ENCODE peak calls at places on chromosome 19, in ten cellular contexts. I, G, O, H, P, C, E, N, Y and A are unnamed samples.

GRCh38 chr19:3175761-3176714 is 2.5 kb upstream of the S1PR4 start:
- DNase-seq in Y (peak; percentile 46), O (no peak), H (peak; percentile 71), C (no peak), E (no peak), I (peak; percentile 64), G (peak; percentile 39), N (no peak), P (peak; percentile 87), A (no peak)

GRCh38 chr19:56566904-56567273 is 379 bp upstream of the ZNF470 start:
- DNase-seq in P (peak; percentile 47), Y (no peak), G (no peak), N (peak; percentile 81), I (peak; percentile 78), C (no peak), E (peak; percentile 32), H (peak; percentile 42), O (peak; percentile 62), A (no peak)

GRCh38 chr19:11853358-11853757 is 4.8 kb downstream of the ZNF439 start:
- DNase-seq in G (no peak), I (no peak), H (no peak), O (no peak), N (no peak), C (no peak), P (no peak), E (no peak), Y (no peak), A (no peak)

GRCh38 chr19:4976412-4977298 is 7.7 kb downstream of the KDM4B start:
- DNase-seq in Y (peak; percentile 83), H (peak; percentile 52), I (peak; percentile 88), O (peak; percentile 88), G (peak; percentile 80), E (no peak), C (no peak), P (peak; percentile 66), N (peak; percentile 76), A (peak; percentile 87)

GRCh38 chr19:47832723-47833122 is 11.0 kb downstream of the CRX start:
- DNase-seq in G (no peak), P (no peak), C (no peak), N (no peak), O (no peak), I (no peak), Y (no peak), E (no peak), H (no peak), A (no peak)

GRCh38 chr19:13089139-13089856 is 13.4 kb downstream of the LYL1 start:
- DNase-seq in C (no peak), Y (no peak), N (no peak), E (no peak), H (no peak), G (no peak), I (no peak), P (no peak), O (no peak), A (no peak)

GRCh38 chr19:961866-962620 is 22.1 kb upstream of the WDR18 start:
- DNase-seq in H (no peak), I (no peak), P (peak; percentile 69), Y (no peak), E (no peak), C (no peak), O (no peak), G (no peak), N (no peak), A (no peak)

GRCh38 chr19:9431475-9431874 is 3.9 kb downstream of the ZNF266 start:
- DNase-seq in N (no peak), E (peak; percentile 50), I (peak; percentile 75), G (no peak), C (peak; percentile 12), P (no peak), Y (no peak), H (no peak), O (no peak), A (no peak)

GRCh38 chr19:28313633-28314032 is 899.3 kb downstream of the UQCRFS1 start:
- DNase-seq in P (no peak), H (no peak), N (no peak), C (no peak), G (no peak), I (no peak), Y (no peak), E (no peak), O (peak; percentile 24), A (peak; percentile 91)

GRCh38 chr19:32599736-32600157 is 18.8 kb downstream of the PDCD5 start:
- DNase-seq in N (no peak), P (peak; percentile 25), Y (no peak), I (peak; percentile 28), G (no peak), H (peak; percentile 59), E (peak; percentile 53), C (peak; percentile 13), O (no peak), A (peak; percentile 52)

GRCh38 chr19:40225440-40226305 is 816 bp downstream of the CCNP start:
- DNase-seq in H (no peak), O (no peak), P (no peak), N (no peak), G (no peak), E (no peak), Y (no peak), C (no peak), I (no peak), A (no peak)

GRCh38 chr19:9566729-9567128 is 17.6 kb downstream of the ZNF121 start:
- DNase-seq in I (no peak), E (no peak), G (no peak), N (no peak), O (no peak), P (no peak), C (no peak), H (no peak), Y (no peak), A (no peak)

GRCh38 chr19:53521373-53522202 is 16.4 kb upstream of the ZNF331 start:
- DNase-seq in P (no peak), O (no peak), I (no peak), N (no peak), E (no peak), C (no peak), Y (no peak), H (no peak), G (no peak), A (no peak)

GRCh38 chr19:18465964-18466339 is 28.0 kb upstream of the ISYNA1 start:
- DNase-seq in H (no peak), E (no peak), Y (no peak), N (no peak), I (no peak), C (no peak), G (no peak), P (no peak), O (no peak), A (no peak)

GRCh38 chr19:5115771-5116202 is 146.9 kb downstream of the KDM4B start:
- DNase-seq in H (no peak), E (no peak), C (no peak), O (no peak), P (no peak), I (no peak), N (no peak), G (no peak), Y (no peak), A (peak; percentile 48)

GRCh38 chr19:5331790-5332189 is 8.8 kb downstream of the PTPRS start:
- DNase-seq in P (no peak), G (no peak), H (no peak), C (no peak), I (no peak), E (no peak), Y (no peak), N (no peak), O (no peak), A (no peak)

GRCh38 chr19:30011051-30011578 is 69.1 kb downstream of the URI1 start:
- DNase-seq in C (no peak), O (no peak), I (no peak), Y (no peak), E (no peak), G (no peak), N (no peak), H (no peak), P (no peak), A (no peak)

GRCh38 chr19:44890366-44891015 is 563 bp upstream of the TOMM40 start:
- DNase-seq in E (peak; percentile 100), C (peak; percentile 97), N (peak; percentile 100), G (no peak), O (peak; percentile 100), I (peak; percentile 100), P (no peak), Y (no peak), H (peak; percentile 100), A (peak; percentile 100)

GRCh38 chr19:44889830-44890365 is 1.2 kb upstream of the TOMM40 start:
- DNase-seq in H (no peak), I (no peak), P (no peak), C (no peak), G (no peak), N (no peak), E (no peak), O (no peak), Y (peak; percentile 82), A (no peak)

GRCh38 chr19:44893704-44894103 is 2.6 kb downstream of the TOMM40 start:
- DNase-seq in O (no peak), N (no peak), Y (no peak), H (no peak), C (no peak), I (no peak), P (no peak), G (no peak), E (no peak), A (no peak)

GRCh38 chr19:44892932-44893331 is 1.9 kb downstream of the TOMM40 start:
- DNase-seq in I (no peak), C (no peak), G (no peak), N (no peak), H (no peak), P (no peak), E (no peak), O (no peak), Y (no peak), A (no peak)

GRCh38 chr19:44891016-44891882 is at the start of gene TOMM40:
- DNase-seq in P (peak; percentile 100), G (peak; percentile 100), E (peak; percentile 98), O (no peak), H (no peak), N (no peak), I (no peak), C (no peak), Y (peak; percentile 100), A (no peak)
- TF ChIP-seq CTCF in P (no peak), G (peak; percentile 6), E (no peak), O (no peak), H (no peak), N (no peak), I (no peak), C (no peak), Y (no peak), A (peak; percentile 9)

GRCh38 chr19:45403781-45404556 is 900 bp downstream of the PPP1R13L start:
- DNase-seq in O (peak; percentile 37), P (peak; percentile 82), G (no peak), N (peak; percentile 77), E (peak; percentile 39), I (peak; percentile 60), Y (no peak), H (peak; percentile 65), C (no peak), A (no peak)
- TF ChIP-seq CTCF in O (no peak), P (peak; percentile 62), G (peak; percentile 39), N (peak; percentile 15), E (peak; percentile 64), I (no peak), Y (no peak), H (peak; percentile 69), C (peak; percentile 82), A (peak; percentile 69)

GRCh38 chr19:46537136-46538097 is 41.8 kb upstream of the PNMA8B start:
- DNase-seq in N (peak; percentile 80), I (peak; percentile 54), E (peak; percentile 74), P (peak; percentile 70), O (peak; percentile 52), G (no peak), C (no peak), Y (no peak), H (no peak), A (peak; percentile 3)
- TF ChIP-seq CTCF in N (peak; percentile 88), I (no peak), E (peak; percentile 88), P (peak; percentile 68), O (peak; percentile 55), G (peak; percentile 91), C (peak; percentile 90), Y (peak; percentile 76), H (peak; percentile 98), A (peak; percentile 94)

GRCh38 chr19:41927810-41928192 is 448 bp downstream of the ERFL start:
- DNase-seq in Y (no peak), E (no peak), P (peak; percentile 39), C (no peak), I (no peak), O (no peak), H (no peak), G (no peak), N (no peak), A (no peak)
- TF ChIP-seq CTCF in Y (no peak), E (no peak), P (no peak), C (no peak), I (no peak), O (no peak), H (no peak), G (no peak), N (no peak), A (no peak)